ENCODE peak calls at places on chromosomes 4 and X, in six cellular contexts. I is GM12878, C is GM12892, E is K562, H is H1, F is HepG2. D is an unnamed sample.

GRCh38 chrX:87813566-87813965 is 296.0 kb downstream of the KLHL4 start:
- DNase-seq in I (no peak), C (no peak), E (no peak), H (no peak), F (no peak), D (no peak)

GRCh38 chrX:140709421-140709846 is at the start of gene LINC00632:
- DNase-seq in I (no peak), C (no peak), E (no peak), H (no peak), F (no peak), D (no peak)

GRCh38 chrX:140918398-140919043 is 83.9 kb upstream of the SPANXB1 start:
- DNase-seq in I (peak; percentile 7), C (no peak), E (peak; percentile 33), H (peak; percentile 47), F (peak; percentile 44), D (no peak)

GRCh38 chrX:68936608-68937007 is 107.8 kb downstream of the EFNB1 start:
- DNase-seq in I (no peak), C (no peak), E (no peak), H (no peak), F (no peak), D (no peak)

GRCh38 chr4:133938061-133938460 is 263.5 kb downstream of the PABPC4L start:
- DNase-seq in I (no peak), C (no peak), E (no peak), H (no peak), F (no peak), D (no peak)

GRCh38 chrX:150813922-150814321 is 84.5 kb downstream of the CD99L2 start:
- DNase-seq in I (no peak), C (no peak), E (no peak), H (no peak), F (no peak), D (no peak)

GRCh38 chr4:33071552-33071951 is 2351.4 kb downstream of the PCDH7 start:
- DNase-seq in I (no peak), C (no peak), E (no peak), H (no peak), F (no peak), D (no peak)

GRCh38 chr4:169070895-169071218 is 60.8 kb upstream of the CBR4 start:
- DNase-seq in I (no peak), C (no peak), E (no peak), H (no peak), F (peak; percentile 92), D (no peak)

GRCh38 chrX:54540289-54540688 is 10.3 kb downstream of the GNL3L start:
- DNase-seq in I (no peak), C (no peak), E (no peak), H (no peak), F (no peak), D (no peak)

GRCh38 chr4:147570616-147571015 is 46.6 kb upstream of the TMEM184C start:
- DNase-seq in I (no peak), C (no peak), E (no peak), H (no peak), F (no peak), D (no peak)

GRCh38 chr4:4946416-4946815 is 72.8 kb downstream of the CYTL1 start:
- DNase-seq in I (no peak), C (no peak), E (no peak), H (no peak), F (no peak), D (no peak)

GRCh38 chrX:57232658-57233360 is 53.7 kb upstream of the FAAH2 start:
- DNase-seq in I (peak; percentile 25), C (no peak), E (no peak), H (no peak), F (no peak), D (no peak)

GRCh38 chr4:44016582-44017421 is 431.8 kb downstream of the KCTD8 start:
- DNase-seq in I (no peak), C (no peak), E (no peak), H (no peak), F (peak; percentile 42), D (no peak)

GRCh38 chr4:167903291-167903721 is 189.0 kb upstream of the ANXA10 start:
- DNase-seq in I (no peak), C (no peak), E (no peak), H (no peak), F (no peak), D (no peak)

GRCh38 chr4:47490550-47490949 is 5.5 kb downstream of the ATP10D start:
- DNase-seq in I (no peak), C (no peak), E (no peak), H (no peak), F (peak; percentile 21), D (no peak)

GRCh38 chrX:9324676-9325075 is 140.2 kb upstream of the TBL1X start:
- DNase-seq in I (no peak), C (no peak), E (no peak), H (no peak), F (no peak), D (no peak)

GRCh38 chrX:12950851-12951589 is 23.9 kb upstream of the TMSB4X start:
- DNase-seq in I (peak; percentile 73), C (no peak), E (peak; percentile 69), H (no peak), F (peak; percentile 26), D (no peak)

GRCh38 chrX:105696870-105697269 is 125.5 kb upstream of the NRK start:
- DNase-seq in I (no peak), C (no peak), E (no peak), H (no peak), F (no peak), D (no peak)

GRCh38 chrX:49079489-49080428 is at the start of gene WDR45:
- DNase-seq in I (peak; percentile 8), C (peak; percentile 82), E (peak; percentile 85), H (peak; percentile 67), F (peak; percentile 51), D (peak; percentile 72)
- TF ChIP-seq POLR2A in I (peak; percentile 83), C (peak; percentile 59), E (peak; percentile 82), H (no peak), F (peak; percentile 47), D (peak; percentile 31)

DNA sequence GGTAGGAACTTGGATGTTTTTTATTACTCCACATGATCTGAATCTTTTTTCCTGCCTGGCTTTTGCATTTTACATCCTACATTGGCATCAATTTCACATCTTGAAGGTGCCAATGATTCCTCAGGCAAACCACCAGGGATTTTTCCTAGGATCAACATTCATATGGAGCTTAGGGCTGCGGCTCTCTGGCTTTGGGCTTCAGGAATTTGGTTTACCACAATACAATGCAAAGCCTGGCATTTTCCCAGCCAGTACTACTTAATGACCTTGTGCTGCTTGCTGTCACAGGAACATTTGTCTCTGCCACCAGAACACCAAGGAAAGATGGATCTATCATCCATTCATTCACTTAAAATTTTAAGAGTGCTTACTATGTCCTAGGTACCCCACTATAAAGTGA is 180.7 kb downstream of the PDGFC start:
- DNase-seq in I (no peak), C (no peak), E (no peak), H (no peak), F (peak; percentile 53), D (no peak)
- TF ChIP-seq TAF1 in I (no peak), C (no peak), E (no peak), H (no peak), F (no peak), D (no peak)

DNA sequence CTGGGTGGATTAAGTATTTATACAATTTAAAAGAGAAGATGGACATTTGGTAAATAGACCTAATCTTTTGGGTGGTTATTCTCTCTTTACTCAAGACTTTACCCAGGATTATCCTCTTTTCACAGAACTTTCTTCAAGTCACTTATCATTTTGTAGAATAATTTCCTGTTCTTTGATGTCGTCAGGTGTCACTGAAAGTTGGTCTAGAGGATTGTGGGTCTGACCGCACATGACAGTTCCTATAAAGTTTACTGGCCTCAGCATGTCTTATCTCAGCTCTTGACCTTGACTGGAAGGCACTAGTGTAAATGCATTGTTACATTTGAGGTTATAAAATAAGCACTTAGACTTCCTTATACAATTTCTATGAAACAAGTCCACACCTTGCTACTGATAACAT is 139.9 kb upstream of the SLC4A4 start:
- DNase-seq in I (no peak), C (no peak), E (no peak), H (no peak), F (no peak), D (no peak)
- TF ChIP-seq POLR2AphosphoS5 in I (no peak), C (no peak), E (no peak), H (no peak), F (no peak), D (no peak)

DNA sequence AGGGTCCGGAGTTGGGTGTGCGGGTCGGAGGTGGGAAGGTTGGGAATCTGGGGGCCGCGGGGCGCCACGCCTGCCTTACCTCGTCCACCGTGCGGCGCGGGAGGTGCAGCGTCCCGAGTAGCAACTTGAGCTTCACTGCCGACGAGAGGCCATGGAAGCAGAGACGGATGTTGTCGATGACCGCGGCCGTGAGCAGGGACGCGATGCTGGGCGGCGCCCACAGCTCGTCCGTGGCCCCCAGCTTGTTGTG is 178 bp downstream of the NELFA start:
- DNase-seq in I (no peak), C (no peak), E (no peak), H (no peak), F (no peak), D (no peak)
- TF ChIP-seq POLR2A in I (no peak), C (no peak), E (peak; percentile 89), H (no peak), F (no peak), D (no peak)

GRCh38 chrX:39513836-39514235 is 583.9 kb downstream of the BCOR start:
- DNase-seq in I (no peak), C (no peak), E (no peak), H (no peak), F (no peak), D (no peak)
- TF ChIP-seq TAF1 in I (no peak), C (no peak), E (no peak), H (no peak), F (no peak), D (no peak)

DNA sequence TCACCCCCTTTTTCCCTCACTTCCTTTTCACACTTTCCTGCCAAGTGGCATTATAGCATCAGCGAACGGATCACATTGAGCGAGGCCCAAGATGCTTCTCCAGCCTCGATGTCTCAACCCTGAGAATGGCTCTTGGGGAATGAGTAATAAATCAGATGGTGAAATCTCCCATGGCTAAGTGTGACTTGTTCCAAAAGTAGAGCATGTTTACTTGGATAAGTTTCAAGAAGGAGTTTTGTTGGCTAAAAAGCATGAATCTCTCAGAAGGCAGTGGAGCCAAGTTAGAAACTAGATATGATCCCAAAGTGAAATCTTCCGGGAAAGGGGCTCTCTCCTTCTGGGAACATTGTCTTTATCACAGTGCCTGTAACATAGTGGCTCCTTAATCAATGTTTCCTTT is 316.3 kb downstream of the CAMK2D start:
- DNase-seq in I (no peak), C (no peak), E (no peak), H (no peak), F (no peak), D (no peak)
- TF ChIP-seq POLR2AphosphoS5 in I (no peak), C (no peak), E (no peak), H (no peak), F (no peak), D (no peak)

GRCh38 chr4:139176299-139177048 is 544 bp downstream of the ELF2 start:
- DNase-seq in I (no peak), C (peak; percentile 27), E (peak; percentile 76), H (peak; percentile 89), F (peak; percentile 83), D (no peak)
- TF ChIP-seq POLR2A in I (peak; percentile 49), C (no peak), E (peak; percentile 69), H (peak; percentile 43), F (peak; percentile 19), D (no peak)

D was measured in GM12891.